ENCODE peak calls at places on chromosomes 11 and 22, in ten cellular contexts. F, R, B, T, J, O, U, X, P and L are unnamed samples.
A peak's percentile ranks its signal among the peaks of the same experiment; 100 is the strongest.

GRCh38 chr11:1203505-1204271 is 19.2 kb upstream of the MUC5B start:
- DNase-seq in F (peak; percentile 12), R (no peak), B (no peak), T (peak; percentile 65), J (peak; percentile 28), O (peak; percentile 71), U (no peak), X (peak; percentile 10), P (no peak), L (no peak)

GRCh38 chr11:123006860-123007542 is 25.4 kb upstream of the BSX start:
- DNase-seq in F (no peak), R (no peak), B (no peak), T (no peak), J (no peak), O (no peak), U (no peak), X (no peak), P (no peak), L (no peak)

GRCh38 chr11:93849751-93850584 is 450 bp downstream of the VSTM5 start:
- DNase-seq in F (no peak), R (peak; percentile 15), B (no peak), T (peak; percentile 70), J (peak; percentile 71), O (no peak), U (peak; percentile 11), X (peak; percentile 21), P (peak; percentile 6), L (peak; percentile 18)

GRCh38 chr11:46628961-46629360 is 11.6 kb downstream of the ATG13 start:
- DNase-seq in F (no peak), R (no peak), B (no peak), T (no peak), J (no peak), O (no peak), U (no peak), X (no peak), P (no peak), L (no peak)

GRCh38 chr22:35567214-35567792 is 26.7 kb downstream of the RASD2 start:
- DNase-seq in F (no peak), R (no peak), B (no peak), T (no peak), J (no peak), O (no peak), U (no peak), X (no peak), P (no peak), L (no peak)

GRCh38 chr11:120945042-120945441 is 78.9 kb upstream of the TBCEL start:
- DNase-seq in F (no peak), R (no peak), B (no peak), T (no peak), J (no peak), O (no peak), U (no peak), X (no peak), P (no peak), L (no peak)

GRCh38 chr11:71245601-71246391 is 6.6 kb downstream of the SHANK2 start:
- DNase-seq in F (peak; percentile 10), R (no peak), B (no peak), T (no peak), J (peak; percentile 17), O (peak; percentile 57), U (no peak), X (no peak), P (no peak), L (no peak)

GRCh38 chr11:86014221-86014620 is 54.7 kb downstream of the PICALM start:
- DNase-seq in F (no peak), R (no peak), B (no peak), T (no peak), J (no peak), O (no peak), U (no peak), X (no peak), P (no peak), L (no peak)

GRCh38 chr11:13216019-13217006 is 61.3 kb upstream of the BMAL1 start:
- DNase-seq in F (no peak), R (peak; percentile 89), B (peak; percentile 96), T (peak; percentile 55), J (no peak), O (no peak), U (no peak), X (peak; percentile 37), P (no peak), L (peak; percentile 99)

GRCh38 chr11:106670069-106670468 is 348.2 kb downstream of the GUCY1A2 start:
- DNase-seq in F (no peak), R (no peak), B (no peak), T (no peak), J (no peak), O (no peak), U (no peak), X (no peak), P (no peak), L (no peak)

GRCh38 chr11:223921-224320 is 12.2 kb downstream of the SIRT3 start:
- DNase-seq in F (no peak), R (no peak), B (no peak), T (no peak), J (no peak), O (no peak), U (no peak), X (no peak), P (no peak), L (no peak)

GRCh38 chr22:39232246-39232645 is 12.5 kb downstream of the PDGFB start:
- DNase-seq in F (no peak), R (no peak), B (no peak), T (no peak), J (no peak), O (no peak), U (no peak), X (no peak), P (no peak), L (no peak)

GRCh38 chr22:39232806-39233735 is 11.7 kb downstream of the PDGFB start:
- DNase-seq in F (no peak), R (no peak), B (no peak), T (no peak), J (no peak), O (no peak), U (no peak), X (no peak), P (no peak), L (no peak)

GRCh38 chr22:39234867-39235687 is 9.7 kb downstream of the PDGFB start:
- DNase-seq in F (no peak), R (no peak), B (peak; percentile 49), T (peak; percentile 87), J (peak; percentile 75), O (no peak), U (no peak), X (peak; percentile 85), P (no peak), L (no peak)

GRCh38 chr22:39233736-39234120 is 11.1 kb downstream of the PDGFB start:
- DNase-seq in F (no peak), R (no peak), B (no peak), T (no peak), J (no peak), O (no peak), U (no peak), X (peak; percentile 58), P (no peak), L (no peak)

DNA sequence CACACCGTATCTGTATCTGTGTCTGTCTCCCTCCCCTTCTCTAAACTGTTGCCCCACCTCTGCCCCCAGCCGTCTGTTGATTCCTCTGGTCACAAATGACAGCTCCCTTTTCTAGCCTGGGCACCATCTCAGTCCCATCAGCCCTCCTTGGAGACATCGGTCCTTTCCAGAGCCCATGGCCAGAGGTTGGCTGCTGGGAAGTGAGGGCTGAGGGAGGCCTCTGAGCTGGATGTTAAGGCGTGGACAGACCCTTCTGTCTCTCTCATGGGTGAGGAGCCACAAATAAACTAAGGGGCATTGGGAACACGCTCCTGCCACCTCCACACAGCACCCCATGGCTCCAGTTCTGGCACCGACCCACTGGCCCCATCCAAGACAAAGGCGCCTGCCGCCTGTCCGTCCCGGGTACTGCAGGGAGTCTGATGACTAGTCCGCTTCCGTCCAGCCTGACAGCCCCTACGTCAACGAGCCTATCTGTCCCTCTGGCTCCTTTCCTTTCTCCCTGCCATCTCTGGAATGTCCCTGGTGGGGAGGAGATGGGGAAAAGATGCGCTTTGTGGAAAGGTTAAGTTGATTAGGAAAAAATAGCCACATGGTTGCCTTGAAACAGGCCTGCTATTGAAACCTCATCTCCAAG is 10.5 kb downstream of the PDGFB start:
- DNase-seq in F (no peak), R (no peak), B (no peak), T (no peak), J (no peak), O (no peak), U (no peak), X (peak; percentile 80), P (no peak), L (no peak)
- TF ChIP-seq CTCF in F (no peak), R (no peak), B (no peak), T (no peak), J (no peak), O (no peak), U (no peak), X (peak; percentile 19), P (peak; percentile 18), L (no peak)

DNA sequence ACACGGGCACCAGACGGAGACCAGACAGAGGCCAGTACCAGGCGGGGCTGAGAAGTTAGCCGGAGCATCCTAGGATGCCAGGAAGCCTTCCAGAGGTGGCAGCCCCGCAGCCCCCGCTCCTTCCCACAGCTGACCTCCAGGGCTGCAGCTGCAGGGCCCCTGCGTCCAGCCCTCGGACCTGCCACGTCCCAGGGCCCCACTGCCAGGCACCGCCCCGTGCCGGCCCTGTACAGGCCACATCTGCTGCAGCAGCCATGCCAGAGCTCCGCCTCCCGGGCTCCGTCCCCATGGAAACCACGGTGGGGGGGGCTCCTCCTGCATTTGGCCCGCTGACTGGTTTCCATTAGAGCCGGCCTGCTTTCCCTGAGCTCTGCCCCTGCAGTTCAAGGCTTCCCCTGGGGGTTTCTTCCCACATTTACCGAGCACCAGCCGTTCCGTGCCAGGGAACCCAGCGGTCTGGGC is 62.5 kb upstream of the PPARA start:
- DNase-seq in F (peak; percentile 93), R (peak; percentile 94), B (no peak), T (peak; percentile 85), J (peak; percentile 88), O (peak; percentile 85), U (peak; percentile 88), X (peak; percentile 93), P (peak; percentile 79), L (peak; percentile 98)
- H3K4me3 ChIP-seq in F (peak overlapping the region; percentile 40), R (peak overlapping the region; percentile 98), B (no peak overlapping the region), T (no peak overlapping the region), J (peak overlapping the region; percentile 11), O (no peak overlapping the region), U (peak overlapping the region; percentile 17), X (peak overlapping the region; percentile 48), P (peak overlapping the region; percentile 94), L (peak overlapping the region; percentile 86)

DNA sequence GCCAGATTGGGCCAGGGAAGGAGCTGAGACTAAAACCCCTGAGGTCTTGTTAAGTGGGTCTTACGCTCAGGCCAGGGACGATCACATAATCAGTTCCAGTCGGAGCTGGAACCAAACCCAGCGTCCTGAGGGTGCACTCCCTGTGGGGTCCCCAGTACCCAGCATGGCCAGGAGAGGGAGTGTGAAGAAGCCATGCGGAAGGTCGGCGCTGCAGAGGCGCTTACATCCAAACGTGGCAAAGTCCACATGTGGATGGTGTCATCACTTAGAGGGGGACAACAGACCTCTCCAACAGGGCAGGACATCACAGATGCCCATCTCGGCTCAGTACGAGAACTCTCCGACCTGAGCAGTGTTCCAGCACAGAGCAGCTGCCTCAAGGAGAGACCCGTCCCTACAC is 8.3 kb downstream of the ATP5MGL start:
- DNase-seq in F (no peak), R (no peak), B (no peak), T (no peak), J (no peak), O (no peak), U (no peak), X (no peak), P (no peak), L (no peak)
- TF ChIP-seq CTCF in F (no peak), R (peak; percentile 40), B (no peak), T (no peak), J (peak; percentile 9), O (no peak), U (no peak), X (peak; percentile 26), P (no peak), L (peak; percentile 35)

GRCh38 chr11:78079232-78080083 is at the start of gene NDUFC2:
- DNase-seq in F (peak; percentile 75), R (peak; percentile 88), B (peak; percentile 51), T (peak; percentile 85), J (peak; percentile 83), O (peak; percentile 94), U (peak; percentile 72), X (peak; percentile 82), P (peak; percentile 85), L (peak; percentile 81)
- H3K4me3 ChIP-seq in F (peak within 1 kb of the TSS; percentile 90), R (peak within 1 kb of the TSS; percentile 83), B (peak within 1 kb of the TSS; percentile 78), T (peak within 1 kb of the TSS; percentile 85), J (peak within 1 kb of the TSS; percentile 57), O (peak within 1 kb of the TSS; percentile 85), U (peak within 1 kb of the TSS; percentile 79), X (peak within 1 kb of the TSS; percentile 81), P (peak within 1 kb of the TSS; percentile 96), L (peak within 1 kb of the TSS; percentile 90)